ENCODE peak calls at places on chromosome 6, in four cellular contexts. A is mucosa of descending colon, V is H9, Y is Peyer's patch. U is an unnamed sample.

GRCh38 chr6:31541059-31541657 is 645 bp downstream of the DDX39B start:
- DNase-seq in A (peak), V (no peak), Y (no peak), U (no peak)

GRCh38 chr6:104625536-104625935 is 234.2 kb downstream of the HACE1 start:
- DNase-seq in A (no peak), V (peak), Y (no peak), U (no peak)

GRCh38 chr6:15505463-15505918 is 157.3 kb downstream of the DTNBP1 start:
- DNase-seq in A (no peak), V (no peak), Y (no peak), U (no peak)

GRCh38 chr6:28943223-28943556 is 19.4 kb upstream of the TRIM27 start:
- DNase-seq in A (no peak), V (no peak), Y (no peak), U (no peak)

GRCh38 chr6:33726696-33727095 is 15.2 kb upstream of the UQCC2 start:
- DNase-seq in A (no peak), V (no peak), Y (no peak), U (no peak)

GRCh38 chr6:53938810-53939209 is 144.0 kb downstream of the LRRC1 start:
- DNase-seq in A (no peak), V (no peak), Y (no peak), U (no peak)

GRCh38 chr6:147201885-147202515 is 2.2 kb upstream of the STXBP5 start:
- DNase-seq in A (peak), V (peak), Y (peak), U (no peak)

GRCh38 chr6:126657556-126658129 is 317.7 kb downstream of the CENPW start:
- DNase-seq in A (peak), V (no peak), Y (no peak), U (no peak)

GRCh38 chr6:13302751-13303667 is 25.3 kb downstream of the TBC1D7 start:
- DNase-seq in A (peak), V (no peak), Y (peak), U (no peak)

GRCh38 chr6:131840936-131841583 is 33.2 kb downstream of the ENPP1 start:
- DNase-seq in A (no peak), V (no peak), Y (no peak), U (no peak)

GRCh38 chr6:92848459-92848858 is 570.9 kb downstream of the EPHA7 start:
- DNase-seq in A (no peak), V (no peak), Y (no peak), U (no peak)

GRCh38 chr6:95413789-95414188 is 163.5 kb upstream of the MANEA start:
- DNase-seq in A (no peak), V (no peak), Y (no peak), U (no peak)

GRCh38 chr6:167292301-167293087 is 1.4 kb downstream of the UNC93A start:
- DNase-seq in A (no peak), V (no peak), Y (no peak), U (no peak)

GRCh38 chr6:29792123-29793035 is 35.2 kb upstream of the HLA-G start:
- DNase-seq in A (peak), V (peak), Y (peak), U (no peak)

GRCh38 chr6:19731286-19731685 is 105.9 kb upstream of the ID4 start:
- DNase-seq in A (no peak), V (no peak), Y (no peak), U (no peak)

GRCh38 chr6:7421066-7421465 is 31.5 kb downstream of the RIOK1 start:
- DNase-seq in A (no peak), V (no peak), Y (no peak), U (no peak)

GRCh38 chr6:103872219-103872618 is 987.5 kb downstream of the HACE1 start:
- DNase-seq in A (no peak), V (no peak), Y (no peak), U (no peak)

GRCh38 chr6:105077592-105078463 is 102.0 kb downstream of the POPDC3 start:
- DNase-seq in A (peak), V (no peak), Y (no peak), U (no peak)

GRCh38 chr6:158467923-158468322 is 92.0 kb upstream of the TMEM181 start:
- DNase-seq in A (no peak), V (peak), Y (no peak), U (no peak)
- TF ChIP-seq CTCF in A (no peak), V (no peak), Y (no peak), U (no peak)

DNA sequence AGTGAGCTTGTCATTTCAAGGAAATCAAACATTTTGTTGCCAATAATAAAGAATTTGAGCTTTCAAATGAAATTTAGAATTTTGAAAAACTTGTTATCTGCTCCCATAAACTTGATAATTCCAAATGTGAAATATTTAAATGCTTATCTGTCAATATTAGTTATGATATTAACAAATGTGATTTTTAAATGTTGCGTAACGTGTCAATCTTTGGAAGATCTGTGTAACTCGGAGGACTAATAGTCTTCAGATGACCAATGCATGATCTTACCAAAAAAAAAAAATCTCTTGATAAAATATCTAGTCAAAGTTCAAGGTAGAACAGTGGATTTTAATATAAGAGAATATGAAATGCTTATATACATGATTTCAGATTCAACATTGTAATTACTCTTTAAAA is 274.5 kb upstream of the HSF2 start:
- DNase-seq in A (no peak), V (no peak), Y (no peak), U (no peak)
- TF ChIP-seq CTCF in A (no peak), V (no peak), Y (no peak), U (no peak)

DNA sequence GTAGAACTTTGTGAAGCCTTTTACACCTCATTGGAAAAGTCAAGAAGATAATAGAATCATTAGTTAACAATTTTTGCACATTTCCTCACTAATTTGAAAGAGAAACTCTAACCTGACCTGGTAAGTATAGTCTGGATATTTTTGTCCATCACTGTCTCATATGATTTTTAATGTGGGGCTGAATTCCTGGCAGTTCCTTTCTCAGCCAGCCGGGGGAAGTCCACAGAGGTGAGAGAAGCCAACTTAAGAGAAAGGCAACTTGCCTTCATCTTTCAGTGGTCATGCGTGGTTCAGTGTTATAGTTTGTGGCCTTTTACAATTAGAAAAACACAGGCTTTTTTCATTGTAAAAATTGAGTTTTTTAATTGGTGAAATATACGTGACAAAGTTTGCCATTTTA is 80.6 kb downstream of the CDYL start:
- DNase-seq in A (no peak), V (no peak), Y (no peak), U (no peak)
- TF ChIP-seq CTCF in A (no peak), V (peak), Y (no peak), U (peak)

DNA sequence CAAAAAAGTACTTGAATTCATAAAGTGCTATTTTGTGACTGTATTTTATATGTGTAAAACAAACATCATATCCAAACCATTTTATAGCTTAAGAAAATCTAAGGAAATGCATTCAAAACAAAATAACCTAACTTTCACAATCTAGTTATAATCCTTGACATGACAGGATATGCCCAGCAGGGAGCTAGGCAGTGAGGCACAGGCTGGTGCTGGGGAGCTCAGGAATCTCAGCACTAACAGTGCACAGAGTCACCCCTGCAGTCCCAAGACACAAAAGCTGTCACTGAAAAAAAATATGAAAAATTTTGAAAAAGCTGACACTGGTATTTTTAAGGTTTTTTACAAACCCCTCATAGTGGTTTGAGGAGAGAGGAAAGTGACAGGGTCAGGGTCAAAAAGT is 24.2 kb downstream of the LGSN start:
- DNase-seq in A (no peak), V (no peak), Y (no peak), U (no peak)
- TF ChIP-seq CTCF in A (no peak), V (no peak), Y (no peak), U (peak)

GRCh38 chr6:36139431-36139830 is 9.1 kb downstream of the MAPK13 start:
- DNase-seq in A (no peak), V (peak), Y (no peak), U (no peak)
- TF ChIP-seq CTCF in A (no peak), V (peak), Y (no peak), U (peak)

GRCh38 chr6:74873911-74874310 is 331.9 kb downstream of the COL12A1 start:
- DNase-seq in A (no peak), V (no peak), Y (no peak), U (no peak)
- TF ChIP-seq CTCF in A (no peak), V (no peak), Y (no peak), U (no peak)

U was measured in progenitor cell of endocrine pancreas.